ENCODE peak calls at places on chromosomes 1 and 21, in nine cellular contexts. A is lung; S is astrocyte of the cerebellum; E is epithelial cell of esophagus; U is adrenal gland; W is HFFc6; J is K562; G is CD8-positive, alpha-beta T cell; L is cardiac muscle cell. K is an unnamed sample.
A peak's percentile ranks its signal among the peaks of the same experiment; 100 is the strongest.

GRCh38 chr1:61980561-61980960 is 214.1 kb upstream of the L1TD1 start:
- DNase-seq in A (no peak), S (peak; percentile 31), E (peak; percentile 32), U (no peak), W (no peak), J (no peak), G (no peak), L (peak; percentile 67), K (no peak)

GRCh38 chr21:17128132-17128531 is 384.7 kb upstream of the CXADR start:
- DNase-seq in A (no peak), S (no peak), E (no peak), U (no peak), W (no peak), J (no peak), G (no peak), L (no peak), K (no peak)

GRCh38 chr1:224632921-224633321 is 16.8 kb downstream of the CNIH3 start:
- DNase-seq in A (no peak), S (no peak), E (no peak), U (no peak), W (peak; percentile 28), J (no peak), G (no peak), L (peak; percentile 65), K (no peak)

GRCh38 chr1:168408531-168409242 is 128.0 kb downstream of the TBX19 start:
- DNase-seq in A (no peak), S (peak; percentile 26), E (peak; percentile 91), U (no peak), W (peak; percentile 6), J (peak; percentile 49), G (peak; percentile 48), L (peak; percentile 18), K (no peak)

GRCh38 chr1:45796946-45797345 is 6.5 kb upstream of the MAST2 start:
- DNase-seq in A (no peak), S (no peak), E (no peak), U (no peak), W (no peak), J (no peak), G (no peak), L (no peak), K (no peak)

GRCh38 chr1:215321802-215322201 is 239.3 kb downstream of the KCNK2 start:
- DNase-seq in A (no peak), S (no peak), E (peak; percentile 10), U (no peak), W (no peak), J (no peak), G (no peak), L (no peak), K (no peak)

GRCh38 chr1:220153147-220153546 is 59.2 kb downstream of the IARS2 start:
- DNase-seq in A (no peak), S (no peak), E (no peak), U (no peak), W (no peak), J (no peak), G (no peak), L (no peak), K (no peak)

GRCh38 chr1:1858382-1859086 is 32.4 kb downstream of the GNB1 start:
- DNase-seq in A (peak; percentile 60), S (peak; percentile 53), E (peak; percentile 56), U (peak; percentile 76), W (peak; percentile 93), J (peak; percentile 70), G (peak; percentile 5), L (peak; percentile 96), K (no peak)

GRCh38 chr1:152426731-152427130 is 12.7 kb upstream of the CRNN start:
- DNase-seq in A (no peak), S (no peak), E (peak; percentile 68), U (no peak), W (no peak), J (no peak), G (no peak), L (no peak), K (no peak)

GRCh38 chr1:151187205-151187604 is 2.8 kb downstream of the VPS72 start:
- DNase-seq in A (no peak), S (no peak), E (no peak), U (no peak), W (no peak), J (no peak), G (no peak), L (no peak), K (no peak)

GRCh38 chr21:25396135-25396711 is 211.1 kb downstream of the MRPL39 start:
- DNase-seq in A (no peak), S (no peak), E (no peak), U (no peak), W (no peak), J (no peak), G (no peak), L (no peak), K (no peak)

GRCh38 chr1:145847827-145848226 is 2.4 kb downstream of the NUDT17 start:
- DNase-seq in A (no peak), S (no peak), E (no peak), U (no peak), W (no peak), J (no peak), G (no peak), L (no peak), K (no peak)

GRCh38 chr1:222991908-222992307 is 151.1 kb downstream of the TLR5 start:
- DNase-seq in A (no peak), S (no peak), E (no peak), U (peak; percentile 37), W (no peak), J (no peak), G (no peak), L (no peak), K (no peak)

GRCh38 chr1:221699582-221700519 is 42.0 kb downstream of the DUSP10 start:
- DNase-seq in A (no peak), S (no peak), E (no peak), U (no peak), W (peak; percentile 63), J (no peak), G (no peak), L (peak; percentile 28), K (no peak)

GRCh38 chr1:86616871-86617270 is 70.0 kb downstream of the CLCA4 start:
- DNase-seq in A (no peak), S (no peak), E (peak; percentile 92), U (no peak), W (no peak), J (no peak), G (no peak), L (no peak), K (no peak)

DNA sequence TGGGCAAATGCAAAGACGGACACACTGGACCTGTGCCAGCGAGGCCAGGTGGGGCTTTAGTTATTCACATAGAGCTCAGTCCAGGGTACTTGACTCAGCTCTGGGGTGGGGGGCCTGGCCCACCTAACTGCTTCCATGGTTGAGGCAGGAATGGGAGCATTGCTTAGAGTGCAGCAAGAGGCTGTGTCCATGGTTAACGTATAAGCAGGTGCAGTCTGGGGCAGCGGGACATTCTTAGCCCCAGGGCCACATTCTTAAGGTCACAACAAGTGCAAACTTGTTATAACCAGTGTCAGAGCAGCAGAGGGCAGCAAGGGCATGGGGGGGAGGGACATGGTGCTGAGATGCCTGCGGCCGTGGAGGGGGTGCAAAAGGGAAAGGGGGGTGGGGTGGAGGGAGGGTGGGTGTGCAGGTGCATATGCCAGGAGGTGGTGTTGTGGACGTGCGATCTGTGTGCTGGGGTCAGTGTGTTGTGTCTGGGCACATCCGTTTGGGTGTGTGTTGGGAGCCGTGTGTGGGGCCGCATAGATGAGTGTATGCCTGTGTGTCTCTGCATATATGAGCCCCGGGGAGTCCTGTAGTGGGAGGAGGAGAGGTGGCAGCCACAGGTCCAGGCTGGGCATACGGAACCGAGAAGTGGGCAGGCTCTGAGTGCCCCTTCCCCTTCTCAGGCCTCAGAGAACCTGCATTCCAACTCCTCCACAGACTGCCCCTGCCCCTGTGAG is 8.4 kb downstream of the KCNJ10 start:
- DNase-seq in A (no peak), S (no peak), E (peak; percentile 39), U (no peak), W (no peak), J (peak; percentile 23), G (no peak), L (no peak), K (no peak)
- TF ChIP-seq CTCF in A (no peak), S (no peak), E (no peak), U (no peak), W (no peak), J (no peak), G (no peak), L (no peak), K (no peak)

DNA sequence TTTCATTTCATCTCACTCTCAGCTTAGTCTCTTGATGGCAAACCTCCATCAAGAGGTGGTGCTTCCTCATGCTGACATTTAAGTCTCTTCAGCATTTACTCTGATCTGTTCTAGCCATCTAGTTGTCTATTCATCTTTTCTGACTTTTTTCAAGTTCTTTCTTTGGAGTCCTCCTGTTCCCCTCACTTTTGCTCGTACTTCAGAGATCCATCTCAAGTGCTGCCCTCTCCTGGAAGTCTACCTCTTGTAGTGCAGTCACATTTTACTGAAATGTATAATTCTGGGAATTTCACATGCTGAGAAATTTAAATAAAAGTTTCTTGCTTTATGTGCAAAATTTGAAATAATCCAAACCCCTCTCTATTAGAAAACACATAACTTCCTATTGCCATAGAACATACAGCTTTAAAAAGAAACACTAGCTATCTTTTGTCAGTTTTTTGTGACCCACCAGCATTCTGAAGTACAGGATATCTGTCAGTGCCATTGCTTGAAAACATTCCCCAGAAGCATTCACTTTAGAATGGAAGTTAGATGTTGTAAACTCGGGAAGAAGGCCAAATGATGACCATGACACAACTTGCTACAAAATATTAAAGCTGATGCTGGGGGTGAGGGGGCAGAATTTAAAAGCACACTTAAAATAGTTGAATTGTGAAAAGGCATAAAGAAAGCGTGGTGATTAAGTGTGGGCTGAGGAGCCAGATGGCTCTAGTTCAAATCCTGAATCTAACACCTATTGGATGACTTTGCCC is 21.9 kb downstream of the RLF start:
- DNase-seq in A (no peak), S (peak; percentile 9), E (peak; percentile 34), U (no peak), W (peak; percentile 13), J (peak; percentile 21), G (no peak), L (peak; percentile 57), K (no peak)
- TF ChIP-seq CTCF in A (no peak), S (peak; percentile 50), E (peak; percentile 44), U (no peak), W (peak; percentile 68), J (peak; percentile 64), G (peak; percentile 30), L (peak; percentile 56), K (peak; percentile 53)

GRCh38 chr1:25486602-25487001 is 55.9 kb downstream of the MACO1 start:
- DNase-seq in A (no peak), S (peak; percentile 18), E (peak; percentile 29), U (no peak), W (peak; percentile 34), J (no peak), G (no peak), L (peak; percentile 25), K (no peak)
- TF ChIP-seq CTCF in A (no peak), S (peak; percentile 53), E (no peak), U (no peak), W (peak; percentile 57), J (peak; percentile 16), G (no peak), L (peak; percentile 13), K (peak; percentile 16)

DNA sequence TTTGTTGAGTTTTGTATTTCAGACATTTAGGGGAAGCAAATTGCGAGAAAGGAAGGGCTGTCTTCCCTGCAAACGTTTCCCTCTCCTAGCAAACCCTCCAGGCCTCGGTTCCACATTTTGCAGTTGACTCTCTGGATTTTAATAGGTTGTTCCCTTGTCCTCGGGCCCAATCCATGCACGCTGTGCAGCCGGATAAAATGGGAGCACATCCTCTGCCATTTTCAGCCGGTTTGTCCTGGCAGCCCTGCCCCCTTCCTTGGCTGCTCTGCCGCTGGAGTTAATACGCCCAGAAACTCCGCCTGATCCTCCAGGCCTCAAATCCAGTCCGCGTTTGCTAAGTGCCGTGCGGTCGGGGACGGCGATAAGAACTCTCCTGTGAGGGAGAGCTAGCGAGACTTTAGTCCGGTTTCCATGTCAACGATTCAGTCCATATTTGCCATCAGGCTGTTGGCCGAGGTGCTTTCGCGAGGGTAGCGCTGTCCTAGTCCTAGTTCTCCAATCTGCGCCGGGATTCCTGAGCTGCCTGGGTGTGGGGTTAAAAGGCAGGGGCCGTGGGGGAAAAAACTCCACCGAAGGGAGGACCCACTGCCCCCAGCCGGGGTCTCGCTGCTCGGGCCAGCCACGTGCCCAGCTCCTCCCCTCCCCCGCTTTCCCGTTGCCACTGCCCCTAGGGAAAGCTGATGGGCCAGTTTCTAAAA is 2.9 kb upstream of the ARID1A start:
- DNase-seq in A (peak; percentile 94), S (peak; percentile 96), E (peak; percentile 99), U (peak; percentile 97), W (peak; percentile 98), J (peak; percentile 85), G (peak; percentile 79), L (peak; percentile 99), K (peak; percentile 79)
- TF ChIP-seq CTCF in A (peak; percentile 32), S (no peak), E (peak; percentile 0), U (no peak), W (no peak), J (no peak), G (no peak), L (no peak), K (no peak)

K was measured in progenitor cell of endocrine pancreas.